ENCODE peak calls at places on chromosomes 2 and 18, in six cellular contexts. J is G401, E is head of caudate nucleus, N is endothelial cell, F is frontal cortex, U is skeletal muscle cell. K is an unnamed sample.

GRCh38 chr2:20424300-20425290 is 22.3 kb upstream of the RHOB start:
- DNase-seq in E (peak; percentile 67), U (no peak), J (no peak), N (peak; percentile 52), F (no peak), K (peak; percentile 73)

GRCh38 chr18:23756590-23757540 is 67.6 kb downstream of the LAMA3 start:
- DNase-seq in F (no peak), U (no peak), N (no peak), J (no peak), E (no peak), K (no peak)

GRCh38 chr2:99697811-99698568 is 208.2 kb upstream of the REV1 start:
- DNase-seq in U (peak; percentile 74), F (no peak), J (no peak), E (no peak), N (no peak), K (peak; percentile 98)

GRCh38 chr2:171036532-171036931 is 107.5 kb downstream of the GORASP2 start:
- DNase-seq in E (no peak), N (no peak), J (no peak), U (no peak), F (no peak), K (no peak)

GRCh38 chr2:26184086-26184485 is 11.2 kb downstream of the GAREM2 start:
- DNase-seq in U (no peak), J (no peak), N (no peak), F (no peak), E (no peak), K (no peak)

GRCh38 chr18:62885804-62886203 is 170.5 kb downstream of the PHLPP1 start:
- DNase-seq in F (no peak), J (no peak), U (no peak), N (no peak), E (no peak), K (no peak)

GRCh38 chr2:104406273-104406726 is 447.6 kb upstream of the POU3F3 start:
- DNase-seq in U (no peak), J (peak; percentile 32), N (no peak), E (peak; percentile 78), F (peak; percentile 30), K (no peak)

GRCh38 chr2:239128706-239129105 is 272.1 kb downstream of the HDAC4 start:
- DNase-seq in F (no peak), N (no peak), J (no peak), U (no peak), E (no peak), K (no peak)

GRCh38 chr2:47741637-47742036 is 41.3 kb upstream of the MSH6 start:
- DNase-seq in E (no peak), U (no peak), N (no peak), F (no peak), J (no peak), K (no peak)

GRCh38 chr2:101577173-101577572 is 102.3 kb upstream of the RFX8 start:
- DNase-seq in J (no peak), U (no peak), N (no peak), E (no peak), F (no peak), K (no peak)

GRCh38 chr2:110702981-110703380 is 25.1 kb upstream of the BUB1 start:
- DNase-seq in U (no peak), J (no peak), F (no peak), N (no peak), E (no peak), K (no peak)

K was measured in HS-5.